ENCODE peak calls at places on chromosomes 3 and 15, in six cellular contexts. F is K562, P is transverse colon, H is SK-N-SH, M is GM23338, B is upper lobe of left lung. O is an unnamed sample.

GRCh38 chr3:123068227-123069020 is 1.6 kb downstream of the PDIA5 start:
- DNase-seq in F (peak; percentile 45), P (no peak), H (no peak), M (peak; percentile 82), B (peak; percentile 31), O (no peak)

GRCh38 chr15:27398631-27399030 is 427.6 kb downstream of the GABRG3 start:
- DNase-seq in F (no peak), P (no peak), H (no peak), M (no peak), B (no peak), O (no peak)

GRCh38 chr3:71101014-71101413 is 482.5 kb downstream of the FOXP1 start:
- DNase-seq in F (no peak), P (no peak), H (no peak), M (no peak), B (no peak), O (no peak)

GRCh38 chr3:11717768-11718581 is 74.3 kb upstream of the VGLL4 start:
- DNase-seq in F (no peak), P (no peak), H (no peak), M (no peak), B (no peak), O (no peak)

GRCh38 chr3:105495021-105495420 is 128.3 kb downstream of the ALCAM start:
- DNase-seq in F (no peak), P (no peak), H (no peak), M (no peak), B (no peak), O (no peak)

GRCh38 chr15:65286069-65286703 is 497 bp downstream of the PARP16 start:
- DNase-seq in F (peak; percentile 43), P (peak; percentile 62), H (no peak), M (peak; percentile 76), B (peak; percentile 40), O (no peak)

GRCh38 chr15:57218826-57219576 is 157.3 kb upstream of the CGNL1 start:
- DNase-seq in F (no peak), P (no peak), H (peak; percentile 27), M (peak; percentile 87), B (no peak), O (peak; percentile 86)

GRCh38 chr3:191985691-191986090 is 524.7 kb downstream of the PYDC2 start:
- DNase-seq in F (no peak), P (no peak), H (no peak), M (no peak), B (no peak), O (no peak)

GRCh38 chr3:60839242-60839641 is 412.0 kb downstream of the FHIT start:
- DNase-seq in F (no peak), P (no peak), H (peak; percentile 26), M (peak; percentile 31), B (no peak), O (no peak)

GRCh38 chr3:106643684-106644161 is 733.5 kb upstream of the CCDC54 start:
- DNase-seq in F (no peak), P (no peak), H (no peak), M (no peak), B (no peak), O (no peak)

GRCh38 chr3:142319094-142319493 is 93.7 kb upstream of the GK5 start:
- DNase-seq in F (peak; percentile 29), P (no peak), H (no peak), M (no peak), B (no peak), O (no peak)

GRCh38 chr3:127624074-127624473 is 4.9 kb upstream of the PODXL2 start:
- DNase-seq in F (no peak), P (no peak), H (no peak), M (no peak), B (no peak), O (no peak)

GRCh38 chr3:116260491-116260890 is 184.8 kb downstream of the LSAMP start:
- DNase-seq in F (no peak), P (no peak), H (no peak), M (peak; percentile 37), B (no peak), O (no peak)

GRCh38 chr3:116265976-116266584 is 179.2 kb downstream of the LSAMP start:
- DNase-seq in F (no peak), P (no peak), H (no peak), M (no peak), B (no peak), O (no peak)

GRCh38 chr3:116263842-116264545 is 181.3 kb downstream of the LSAMP start:
- DNase-seq in F (no peak), P (no peak), H (no peak), M (no peak), B (no peak), O (no peak)

GRCh38 chr3:116267139-116267538 is 178.1 kb downstream of the LSAMP start:
- DNase-seq in F (no peak), P (no peak), H (no peak), M (no peak), B (no peak), O (no peak)

DNA sequence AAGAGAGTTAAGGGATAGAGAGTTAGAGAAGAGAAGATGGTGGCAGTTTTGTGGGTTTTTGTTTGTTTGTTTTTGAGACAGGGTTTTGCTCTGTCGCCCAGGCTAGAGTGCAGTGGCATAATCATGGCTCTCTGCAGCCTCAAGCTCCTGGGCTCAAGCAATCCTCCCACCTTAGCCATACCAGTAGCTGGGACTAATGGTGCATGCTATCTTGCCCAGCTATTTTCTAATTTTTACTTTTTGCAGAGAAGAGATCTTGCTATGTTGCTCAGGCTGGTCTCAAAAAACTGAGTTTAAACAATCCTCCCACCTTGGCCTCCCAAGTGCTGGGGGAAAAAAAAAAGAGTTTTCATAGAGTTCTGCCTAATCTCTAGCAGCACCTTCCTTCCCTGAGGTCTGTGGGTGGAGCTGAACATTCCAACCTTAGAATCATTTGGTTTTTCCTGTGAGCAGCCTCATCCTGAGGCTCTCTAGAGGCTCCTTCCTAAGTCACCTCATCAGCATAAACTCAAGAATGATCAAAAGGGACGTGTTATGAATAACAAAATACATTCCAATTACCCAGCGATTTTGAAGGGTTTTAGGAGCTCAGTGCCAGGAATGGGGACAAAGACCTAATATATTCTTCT is 180.6 kb downstream of the LSAMP start:
- DNase-seq in F (no peak), P (no peak), H (no peak), M (peak; percentile 56), B (no peak), O (no peak)
- H3K27ac ChIP-seq in F (no peak overlapping the region), P (no peak overlapping the region), H (peak overlapping the region; percentile 60), M (no peak overlapping the region), B (no peak overlapping the region), O (no peak overlapping the region)

GRCh38 chr15:63122002-63122893 is 587 bp downstream of the LACTB start:
- DNase-seq in F (peak; percentile 94), P (peak; percentile 96), H (peak; percentile 95), M (peak; percentile 85), B (peak; percentile 98), O (peak; percentile 81)
- TF ChIP-seq POLR2AphosphoS5 in F (no peak), P (peak; percentile 45), H (no peak), M (peak; percentile 11), B (peak; percentile 84), O (no peak)

GRCh38 chr15:99566157-99566900 is 545 bp downstream of the MEF2A start:
- DNase-seq in F (peak; percentile 42), P (peak; percentile 41), H (peak; percentile 76), M (peak; percentile 39), B (peak; percentile 44), O (no peak)

GRCh38 chr15:99562238-99562637 is 3.5 kb upstream of the MEF2A start:
- DNase-seq in F (no peak), P (no peak), H (no peak), M (no peak), B (no peak), O (no peak)

GRCh38 chr15:99565031-99565280 is 828 bp upstream of the MEF2A start:
- DNase-seq in F (no peak), P (no peak), H (no peak), M (no peak), B (no peak), O (no peak)

GRCh38 chr15:99565281-99566156 is at the start of gene MEF2A:
- DNase-seq in F (peak; percentile 94), P (peak; percentile 95), H (peak; percentile 97), M (peak; percentile 97), B (peak; percentile 95), O (peak; percentile 81)

GRCh38 chr15:99564221-99565030 is 1.4 kb upstream of the MEF2A start:
- DNase-seq in F (no peak), P (peak; percentile 19), H (no peak), M (no peak), B (peak; percentile 27), O (no peak)
- H3K27ac ChIP-seq in F (no peak overlapping the region), P (peak overlapping the region; percentile 99), H (no peak overlapping the region), M (no peak overlapping the region), B (peak overlapping the region; percentile 100), O (peak overlapping the region; percentile 1)

DNA sequence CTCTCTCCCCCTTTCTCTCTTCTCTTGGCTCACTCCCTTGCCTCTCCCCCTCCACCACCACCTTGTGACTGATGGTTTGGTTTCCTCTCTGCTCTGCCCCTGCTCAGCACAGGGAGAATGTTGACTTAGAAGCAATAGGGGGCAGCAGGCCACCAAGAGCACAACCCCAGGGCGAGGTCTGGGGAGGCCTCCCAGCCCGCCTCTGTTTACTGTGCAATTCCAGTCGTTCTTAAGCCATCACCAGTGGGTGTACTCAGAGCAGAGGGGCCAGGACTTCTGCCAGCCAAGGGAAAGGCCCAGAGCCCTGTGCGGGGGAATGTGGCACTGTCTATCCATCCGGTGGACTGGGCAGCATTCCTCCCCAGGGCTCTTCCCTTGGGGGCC is 5.7 kb upstream of the APEH start:
- DNase-seq in F (peak; percentile 31), P (no peak), H (no peak), M (peak; percentile 33), B (no peak), O (no peak)
- TF ChIP-seq POLR2AphosphoS5 in F (no peak), P (no peak), H (no peak), M (no peak), B (no peak), O (no peak)

DNA sequence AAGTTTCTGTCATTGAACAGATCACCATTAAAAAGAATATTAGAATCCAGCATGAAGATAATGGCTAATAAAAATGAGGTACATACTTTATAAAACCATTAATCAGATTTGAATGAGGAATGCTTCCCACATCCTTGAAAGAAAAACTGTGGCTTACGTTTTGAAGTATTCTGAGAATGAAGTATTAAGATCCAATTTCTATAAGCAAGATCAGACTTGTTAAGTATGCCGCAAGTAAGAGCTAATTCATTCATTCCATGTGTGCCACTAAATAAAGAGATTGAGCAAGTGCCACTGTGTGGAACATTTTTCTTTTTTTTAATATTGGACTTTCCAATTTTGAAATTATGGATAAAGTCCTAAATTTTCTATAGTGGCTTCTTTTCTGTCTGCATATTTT is 30.6 kb downstream of the NMD3 start:
- DNase-seq in F (no peak), P (no peak), H (no peak), M (no peak), B (no peak), O (no peak)
- H3K27ac ChIP-seq in F (no peak overlapping the region), P (no peak overlapping the region), H (no peak overlapping the region), M (no peak overlapping the region), B (no peak overlapping the region), O (no peak overlapping the region)

O was measured in HL-60.